ENCODE peak calls at places on chromosomes 7 and 10, in five cellular contexts. One of them, this sample, is unnamed.

GRCh38 chr7:153576096-153576495 is 476.1 kb upstream of the DPP6 start:
- DNase-seq in fibroblast of mammary gland: no peak
- DNase-seq in AG09309: no peak
- DNase-seq in astrocyte of the spinal cord: no peak
- DNase-seq in MM.1S: no peak
- DNase-seq in this sample: no peak

GRCh38 chr10:83995932-83996331 is 143.4 kb upstream of the GHITM start:
- DNase-seq in fibroblast of mammary gland: no peak
- DNase-seq in AG09309: no peak
- DNase-seq in astrocyte of the spinal cord: no peak
- DNase-seq in MM.1S: peak
- DNase-seq in this sample: no peak

GRCh38 chr7:110142939-110143526 is 947.9 kb upstream of the LRRN3 start:
- DNase-seq in fibroblast of mammary gland: no peak
- DNase-seq in AG09309: no peak
- DNase-seq in astrocyte of the spinal cord: no peak
- DNase-seq in MM.1S: no peak
- DNase-seq in this sample: no peak

GRCh38 chr10:131663411-131663810 is 237.4 kb upstream of the PPP2R2D start:
- DNase-seq in fibroblast of mammary gland: no peak
- DNase-seq in AG09309: no peak
- DNase-seq in astrocyte of the spinal cord: no peak
- DNase-seq in MM.1S: no peak
- DNase-seq in this sample: no peak

GRCh38 chr7:27700501-27700900 is 37.8 kb upstream of the HIBADH start:
- DNase-seq in fibroblast of mammary gland: no peak
- DNase-seq in AG09309: no peak
- DNase-seq in astrocyte of the spinal cord: no peak
- DNase-seq in MM.1S: no peak
- DNase-seq in this sample: no peak

GRCh38 chr10:60466267-60467201 is 76.9 kb upstream of the ANK3 start:
- DNase-seq in fibroblast of mammary gland: peak
- DNase-seq in AG09309: no peak
- DNase-seq in astrocyte of the spinal cord: no peak
- DNase-seq in MM.1S: no peak
- DNase-seq in this sample: no peak

GRCh38 chr10:93437946-93438795 is 44.0 kb downstream of the MYOF start:
- DNase-seq in fibroblast of mammary gland: peak
- DNase-seq in AG09309: no peak
- DNase-seq in astrocyte of the spinal cord: peak
- DNase-seq in MM.1S: no peak
- DNase-seq in this sample: no peak

GRCh38 chr10:68052463-68052862 is 22.6 kb downstream of the HERC4 start:
- DNase-seq in fibroblast of mammary gland: no peak
- DNase-seq in AG09309: no peak
- DNase-seq in astrocyte of the spinal cord: no peak
- DNase-seq in MM.1S: no peak
- DNase-seq in this sample: no peak

GRCh38 chr10:94138391-94138790 is 144.7 kb downstream of the PLCE1 start:
- DNase-seq in fibroblast of mammary gland: peak
- DNase-seq in AG09309: no peak
- DNase-seq in astrocyte of the spinal cord: peak
- DNase-seq in MM.1S: no peak
- DNase-seq in this sample: no peak

GRCh38 chr10:80136134-80136571 is 3.6 kb downstream of the PLAC9 start:
- DNase-seq in fibroblast of mammary gland: peak
- DNase-seq in AG09309: peak
- DNase-seq in astrocyte of the spinal cord: peak
- DNase-seq in MM.1S: no peak
- DNase-seq in this sample: no peak

GRCh38 chr10:63491558-63492316 is 26.0 kb upstream of the JMJD1C start:
- DNase-seq in fibroblast of mammary gland: peak
- DNase-seq in AG09309: peak
- DNase-seq in astrocyte of the spinal cord: peak
- DNase-seq in MM.1S: no peak
- DNase-seq in this sample: no peak

GRCh38 chr10:4646546-4646945 is 179.5 kb upstream of the AKR1E2 start:
- DNase-seq in fibroblast of mammary gland: peak
- DNase-seq in AG09309: no peak
- DNase-seq in astrocyte of the spinal cord: peak
- DNase-seq in MM.1S: no peak
- DNase-seq in this sample: no peak

GRCh38 chr10:63257784-63258183 is 124.7 kb downstream of the NRBF2 start:
- DNase-seq in fibroblast of mammary gland: no peak
- DNase-seq in AG09309: no peak
- DNase-seq in astrocyte of the spinal cord: no peak
- DNase-seq in MM.1S: no peak
- DNase-seq in this sample: no peak

GRCh38 chr7:95527033-95527775 is 41.5 kb downstream of the ASB4 start:
- DNase-seq in fibroblast of mammary gland: peak
- DNase-seq in AG09309: peak
- DNase-seq in astrocyte of the spinal cord: peak
- DNase-seq in MM.1S: peak
- DNase-seq in this sample: peak

GRCh38 chr7:143384741-143385631 is 3.8 kb downstream of the ZYX start:
- DNase-seq in fibroblast of mammary gland: peak
- DNase-seq in AG09309: no peak
- DNase-seq in astrocyte of the spinal cord: no peak
- DNase-seq in MM.1S: no peak
- DNase-seq in this sample: no peak

GRCh38 chr7:100552532-100552931 is 13.5 kb downstream of the AGFG2 start:
- DNase-seq in fibroblast of mammary gland: no peak
- DNase-seq in AG09309: no peak
- DNase-seq in astrocyte of the spinal cord: no peak
- DNase-seq in MM.1S: no peak
- DNase-seq in this sample: no peak

GRCh38 chr10:132164801-132165278 is 21.9 kb upstream of the DPYSL4 start:
- DNase-seq in fibroblast of mammary gland: no peak
- DNase-seq in AG09309: no peak
- DNase-seq in astrocyte of the spinal cord: no peak
- DNase-seq in MM.1S: no peak
- DNase-seq in this sample: no peak

GRCh38 chr10:132850246-132850645 is 64.3 kb upstream of the NKX6-2 start:
- DNase-seq in fibroblast of mammary gland: no peak
- DNase-seq in AG09309: no peak
- DNase-seq in astrocyte of the spinal cord: no peak
- DNase-seq in MM.1S: no peak
- DNase-seq in this sample: no peak

GRCh38 chr7:150947761-150948680 is 30.1 kb downstream of the KCNH2 start:
- DNase-seq in fibroblast of mammary gland: no peak
- DNase-seq in AG09309: no peak
- DNase-seq in astrocyte of the spinal cord: no peak
- DNase-seq in MM.1S: no peak
- DNase-seq in this sample: no peak

GRCh38 chr10:35639651-35640311 is 2.3 kb downstream of the FZD8 start:
- DNase-seq in fibroblast of mammary gland: peak
- DNase-seq in AG09309: no peak
- DNase-seq in astrocyte of the spinal cord: peak
- DNase-seq in MM.1S: no peak
- DNase-seq in this sample: no peak

GRCh38 chr7:31633894-31634494 is 53.0 kb upstream of the PPP1R17 start:
- DNase-seq in fibroblast of mammary gland: peak
- DNase-seq in AG09309: no peak
- DNase-seq in astrocyte of the spinal cord: peak
- DNase-seq in MM.1S: peak
- DNase-seq in this sample: peak

GRCh38 chr7:48710995-48711394 is 213.4 kb upstream of the CDC14C start:
- DNase-seq in fibroblast of mammary gland: no peak
- DNase-seq in AG09309: no peak
- DNase-seq in astrocyte of the spinal cord: no peak
- DNase-seq in MM.1S: no peak
- DNase-seq in this sample: no peak

GRCh38 chr10:96991313-96991841 is 159.3 kb downstream of the LCOR start:
- DNase-seq in fibroblast of mammary gland: peak
- DNase-seq in AG09309: peak
- DNase-seq in astrocyte of the spinal cord: peak
- DNase-seq in MM.1S: no peak
- DNase-seq in this sample: no peak

GRCh38 chr7:95766086-95766485 is 6.3 kb upstream of the DYNC1I1 start:
- DNase-seq in fibroblast of mammary gland: no peak
- DNase-seq in AG09309: no peak
- DNase-seq in astrocyte of the spinal cord: no peak
- DNase-seq in MM.1S: no peak
- DNase-seq in this sample: no peak

GRCh38 chr10:111297351-111297848 is 220.6 kb downstream of the ADRA2A start:
- DNase-seq in fibroblast of mammary gland: peak
- DNase-seq in AG09309: no peak
- DNase-seq in astrocyte of the spinal cord: peak
- DNase-seq in MM.1S: no peak
- DNase-seq in this sample: no peak

GRCh38 chr10:62278461-62278910 is 9.8 kb upstream of the RTKN2 start:
- DNase-seq in fibroblast of mammary gland: no peak
- DNase-seq in AG09309: peak
- DNase-seq in astrocyte of the spinal cord: peak
- DNase-seq in MM.1S: no peak
- DNase-seq in this sample: no peak

GRCh38 chr10:24898501-24898900 is 53.9 kb downstream of the PRTFDC1 start:
- DNase-seq in fibroblast of mammary gland: no peak
- DNase-seq in AG09309: no peak
- DNase-seq in astrocyte of the spinal cord: no peak
- DNase-seq in MM.1S: no peak
- DNase-seq in this sample: no peak

GRCh38 chr7:118918556-118918955 is 694.1 kb downstream of the ANKRD7 start:
- DNase-seq in fibroblast of mammary gland: peak
- DNase-seq in AG09309: no peak
- DNase-seq in astrocyte of the spinal cord: peak
- DNase-seq in MM.1S: peak
- DNase-seq in this sample: no peak

GRCh38 chr7:99616359-99617186 is at the start of gene ZSCAN25:
- DNase-seq in fibroblast of mammary gland: peak
- DNase-seq in AG09309: peak
- DNase-seq in astrocyte of the spinal cord: peak
- DNase-seq in MM.1S: peak
- DNase-seq in this sample: peak

GRCh38 chr10:104612577-104613205 is 28.4 kb upstream of the SORCS3 start:
- DNase-seq in fibroblast of mammary gland: peak
- DNase-seq in AG09309: no peak
- DNase-seq in astrocyte of the spinal cord: no peak
- DNase-seq in MM.1S: no peak
- DNase-seq in this sample: no peak

GRCh38 chr7:1558181-1558811 is 2.3 kb upstream of the TMEM184A start:
- DNase-seq in fibroblast of mammary gland: no peak
- DNase-seq in AG09309: no peak
- DNase-seq in astrocyte of the spinal cord: no peak
- DNase-seq in MM.1S: no peak
- DNase-seq in this sample: no peak
- TF ChIP-seq CTCF in fibroblast of mammary gland: peak
- TF ChIP-seq CTCF in AG09309: no peak
- TF ChIP-seq CTCF in astrocyte of the spinal cord: peak
- TF ChIP-seq CTCF in MM.1S: no peak
- TF ChIP-seq CTCF in this sample: no peak

GRCh38 chr10:79003183-79004100 is 65.3 kb upstream of the ZMIZ1 start:
- DNase-seq in fibroblast of mammary gland: no peak
- DNase-seq in AG09309: no peak
- DNase-seq in astrocyte of the spinal cord: no peak
- DNase-seq in MM.1S: no peak
- DNase-seq in this sample: no peak

GRCh38 chr10:79007037-79007842 is 61.5 kb upstream of the ZMIZ1 start:
- DNase-seq in fibroblast of mammary gland: peak
- DNase-seq in AG09309: no peak
- DNase-seq in astrocyte of the spinal cord: no peak
- DNase-seq in MM.1S: no peak
- DNase-seq in this sample: no peak

GRCh38 chr10:79004311-79004710 is 64.5 kb upstream of the ZMIZ1 start:
- DNase-seq in fibroblast of mammary gland: no peak
- DNase-seq in AG09309: no peak
- DNase-seq in astrocyte of the spinal cord: no peak
- DNase-seq in MM.1S: no peak
- DNase-seq in this sample: no peak

GRCh38 chr10:79007843-79008319 is 60.9 kb upstream of the ZMIZ1 start:
- DNase-seq in fibroblast of mammary gland: peak
- DNase-seq in AG09309: no peak
- DNase-seq in astrocyte of the spinal cord: no peak
- DNase-seq in MM.1S: no peak
- DNase-seq in this sample: no peak

DNA sequence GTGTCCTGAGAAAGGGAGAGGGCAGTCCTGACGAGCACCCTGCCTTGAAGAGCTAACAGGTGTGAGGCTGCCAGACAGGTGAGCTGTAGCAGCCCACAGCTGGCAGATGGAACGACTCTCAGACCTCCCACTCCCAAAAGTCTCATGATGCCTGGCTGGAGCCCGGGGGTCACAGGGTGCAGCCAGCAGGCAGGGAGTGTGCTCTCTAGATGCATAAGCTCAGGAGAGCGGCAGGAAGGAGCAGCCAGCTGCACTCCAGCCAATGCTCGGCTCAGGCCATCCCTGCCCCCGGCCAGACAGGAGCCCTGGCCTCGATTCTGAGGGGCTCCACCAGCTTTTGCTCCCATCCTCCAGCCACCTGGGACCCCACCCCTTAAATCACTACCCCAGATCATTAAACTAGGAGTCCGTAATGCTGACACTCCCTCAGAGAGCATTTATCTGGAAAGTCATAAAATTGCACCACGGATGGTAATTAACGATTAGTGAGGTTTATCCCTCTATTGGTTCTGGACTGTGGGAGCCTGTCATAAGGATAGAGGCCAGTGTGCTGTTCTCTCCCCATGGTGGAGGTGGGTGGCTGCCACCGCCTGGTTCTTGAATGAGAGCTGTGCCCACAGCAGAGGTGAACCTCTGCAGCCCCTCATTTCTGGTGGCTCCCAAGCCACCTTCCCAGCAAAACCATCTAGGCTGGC is 63.5 kb upstream of the ZMIZ1 start:
- DNase-seq in fibroblast of mammary gland: no peak
- DNase-seq in AG09309: no peak
- DNase-seq in astrocyte of the spinal cord: no peak
- DNase-seq in MM.1S: no peak
- DNase-seq in this sample: no peak
- TF ChIP-seq CTCF in fibroblast of mammary gland: no peak
- TF ChIP-seq CTCF in AG09309: no peak
- TF ChIP-seq CTCF in astrocyte of the spinal cord: no peak
- TF ChIP-seq CTCF in MM.1S: no peak
- TF ChIP-seq CTCF in this sample: no peak

GRCh38 chr7:131840291-131840690 is 283.9 kb upstream of the PODXL start:
- DNase-seq in fibroblast of mammary gland: no peak
- DNase-seq in AG09309: no peak
- DNase-seq in astrocyte of the spinal cord: no peak
- DNase-seq in MM.1S: no peak
- DNase-seq in this sample: no peak
- TF ChIP-seq CTCF in fibroblast of mammary gland: no peak
- TF ChIP-seq CTCF in AG09309: no peak
- TF ChIP-seq CTCF in astrocyte of the spinal cord: no peak
- TF ChIP-seq CTCF in MM.1S: no peak
- TF ChIP-seq CTCF in this sample: no peak

GRCh38 chr10:127815147-127815546 is 77.6 kb downstream of the CLRN3 start:
- DNase-seq in fibroblast of mammary gland: no peak
- DNase-seq in AG09309: no peak
- DNase-seq in astrocyte of the spinal cord: no peak
- DNase-seq in MM.1S: peak
- DNase-seq in this sample: no peak
- TF ChIP-seq CTCF in fibroblast of mammary gland: no peak
- TF ChIP-seq CTCF in AG09309: peak
- TF ChIP-seq CTCF in astrocyte of the spinal cord: no peak
- TF ChIP-seq CTCF in MM.1S: peak
- TF ChIP-seq CTCF in this sample: no peak

This sample was measured in GM10248.